ENCODE peak calls at places on chromosome 2, in five cellular contexts. One of them, this sample, is unnamed.

GRCh38 chr2:897091-897490 is 53.6 kb upstream of the SNTG2 start:
- DNase-seq in activated CD4-positive, CD25-positive, alpha-beta regulatory T cell: no peak
- DNase-seq in NCI-H510A: no peak
- DNase-seq in cardiac muscle cell: no peak
- DNase-seq in adrenal gland: no peak
- DNase-seq in this sample: no peak

GRCh38 chr2:154698789-154699559 is 479 bp downstream of the KCNJ3 start:
- DNase-seq in activated CD4-positive, CD25-positive, alpha-beta regulatory T cell: no peak
- DNase-seq in NCI-H510A: no peak
- DNase-seq in cardiac muscle cell: peak; percentile 20
- DNase-seq in adrenal gland: no peak
- DNase-seq in this sample: peak; percentile 41

GRCh38 chr2:24334245-24334633 is 26.1 kb downstream of the ITSN2 start:
- DNase-seq in activated CD4-positive, CD25-positive, alpha-beta regulatory T cell: no peak
- DNase-seq in NCI-H510A: no peak
- DNase-seq in cardiac muscle cell: no peak
- DNase-seq in adrenal gland: peak; percentile 54
- DNase-seq in this sample: no peak

GRCh38 chr2:4715065-4715464 is 977.1 kb upstream of the SOX11 start:
- DNase-seq in activated CD4-positive, CD25-positive, alpha-beta regulatory T cell: no peak
- DNase-seq in NCI-H510A: no peak
- DNase-seq in cardiac muscle cell: peak; percentile 3
- DNase-seq in adrenal gland: no peak
- DNase-seq in this sample: peak; percentile 6

GRCh38 chr2:16386431-16386830 is 279.2 kb downstream of the CYRIA start:
- DNase-seq in activated CD4-positive, CD25-positive, alpha-beta regulatory T cell: no peak
- DNase-seq in NCI-H510A: no peak
- DNase-seq in cardiac muscle cell: peak; percentile 61
- DNase-seq in adrenal gland: no peak
- DNase-seq in this sample: peak; percentile 50

GRCh38 chr2:85712849-85713612 is 18.9 kb downstream of the GNLY start:
- DNase-seq in activated CD4-positive, CD25-positive, alpha-beta regulatory T cell: no peak
- DNase-seq in NCI-H510A: no peak
- DNase-seq in cardiac muscle cell: no peak
- DNase-seq in adrenal gland: peak; percentile 51
- DNase-seq in this sample: peak; percentile 79

GRCh38 chr2:64632855-64633819 is 20.6 kb downstream of the SERTAD2 start:
- DNase-seq in activated CD4-positive, CD25-positive, alpha-beta regulatory T cell: no peak
- DNase-seq in NCI-H510A: no peak
- DNase-seq in cardiac muscle cell: no peak
- DNase-seq in adrenal gland: no peak
- DNase-seq in this sample: no peak

GRCh38 chr2:54206596-54206995 is 49.4 kb downstream of the TSPYL6 start:
- DNase-seq in activated CD4-positive, CD25-positive, alpha-beta regulatory T cell: no peak
- DNase-seq in NCI-H510A: no peak
- DNase-seq in cardiac muscle cell: peak; percentile 45
- DNase-seq in adrenal gland: no peak
- DNase-seq in this sample: peak; percentile 49